ENCODE peak calls at places on chromosomes 3 and 15, in seven cellular contexts. One of them, this sample, is unnamed.

GRCh38 chr3:143565943-143566342 is 282.3 kb downstream of the SLC9A9 start:
- DNase-seq in ovary: no peak
- DNase-seq in IMR-90: no peak
- DNase-seq in HCT116: no peak
- DNase-seq in adrenal gland: no peak
- DNase-seq in A549: no peak
- DNase-seq in foreskin fibroblast: peak
- DNase-seq in this sample: no peak

GRCh38 chr3:51282931-51283330 is 102.2 kb upstream of the MANF start:
- DNase-seq in A549: no peak
- DNase-seq in adrenal gland: no peak
- DNase-seq in ovary: no peak
- DNase-seq in foreskin fibroblast: no peak
- DNase-seq in HCT116: no peak
- DNase-seq in IMR-90: peak
- DNase-seq in this sample: peak

GRCh38 chr3:47010050-47010712 is 30.7 kb downstream of the NBEAL2 start:
- DNase-seq in IMR-90: no peak
- DNase-seq in A549: no peak
- DNase-seq in adrenal gland: peak
- DNase-seq in foreskin fibroblast: no peak
- DNase-seq in ovary: peak
- DNase-seq in HCT116: no peak
- DNase-seq in this sample: no peak

GRCh38 chr3:172323894-172324590 is 124.2 kb downstream of the GHSR start:
- DNase-seq in HCT116: no peak
- DNase-seq in ovary: peak
- DNase-seq in IMR-90: peak
- DNase-seq in adrenal gland: peak
- DNase-seq in A549: no peak
- DNase-seq in foreskin fibroblast: peak
- DNase-seq in this sample: peak

GRCh38 chr15:65916664-65917406 is 47.5 kb downstream of the RAB11A start:
- DNase-seq in foreskin fibroblast: peak
- DNase-seq in ovary: peak
- DNase-seq in adrenal gland: peak
- DNase-seq in IMR-90: peak
- DNase-seq in HCT116: no peak
- DNase-seq in A549: peak
- DNase-seq in this sample: peak

GRCh38 chr15:40436892-40437753 is 3.6 kb upstream of the BAHD1 start:
- DNase-seq in ovary: no peak
- DNase-seq in IMR-90: no peak
- DNase-seq in foreskin fibroblast: no peak
- DNase-seq in adrenal gland: no peak
- DNase-seq in A549: no peak
- DNase-seq in HCT116: no peak
- DNase-seq in this sample: no peak

GRCh38 chr3:43028678-43029490 is 49.8 kb downstream of the GASK1A start:
- DNase-seq in ovary: no peak
- DNase-seq in A549: no peak
- DNase-seq in adrenal gland: peak
- DNase-seq in IMR-90: no peak
- DNase-seq in HCT116: no peak
- DNase-seq in foreskin fibroblast: peak
- DNase-seq in this sample: no peak

GRCh38 chr3:111210866-111211564 is 139.4 kb downstream of the NECTIN3 start:
- DNase-seq in ovary: no peak
- DNase-seq in IMR-90: peak
- DNase-seq in foreskin fibroblast: peak
- DNase-seq in HCT116: no peak
- DNase-seq in A549: no peak
- DNase-seq in adrenal gland: no peak
- DNase-seq in this sample: peak

GRCh38 chr3:11282250-11283125 is 10.3 kb downstream of the ATG7 start:
- DNase-seq in adrenal gland: peak
- DNase-seq in IMR-90: peak
- DNase-seq in A549: no peak
- DNase-seq in HCT116: no peak
- DNase-seq in ovary: peak
- DNase-seq in foreskin fibroblast: peak
- DNase-seq in this sample: peak

GRCh38 chr3:169701457-169701856 is 37.9 kb upstream of the MECOM start:
- DNase-seq in A549: no peak
- DNase-seq in HCT116: no peak
- DNase-seq in foreskin fibroblast: no peak
- DNase-seq in adrenal gland: no peak
- DNase-seq in IMR-90: no peak
- DNase-seq in ovary: no peak
- DNase-seq in this sample: no peak

GRCh38 chr15:54707805-54708752 is 488.7 kb downstream of the RSL24D1 start:
- DNase-seq in ovary: no peak
- DNase-seq in A549: no peak
- DNase-seq in foreskin fibroblast: no peak
- DNase-seq in HCT116: no peak
- DNase-seq in IMR-90: no peak
- DNase-seq in adrenal gland: no peak
- DNase-seq in this sample: no peak

GRCh38 chr15:52334491-52335160 is 39.0 kb upstream of the MYO5C start:
- DNase-seq in adrenal gland: no peak
- DNase-seq in foreskin fibroblast: peak
- DNase-seq in A549: no peak
- DNase-seq in IMR-90: peak
- DNase-seq in HCT116: no peak
- DNase-seq in ovary: no peak
- DNase-seq in this sample: no peak

GRCh38 chr3:72008226-72008996 is 223.5 kb upstream of the PROK2 start:
- DNase-seq in adrenal gland: no peak
- DNase-seq in ovary: no peak
- DNase-seq in A549: no peak
- DNase-seq in foreskin fibroblast: peak
- DNase-seq in IMR-90: peak
- DNase-seq in HCT116: no peak
- DNase-seq in this sample: no peak

GRCh38 chr15:70856884-70857546 is 3.1 kb upstream of the LARP6 start:
- DNase-seq in HCT116: peak
- DNase-seq in A549: no peak
- DNase-seq in IMR-90: peak
- DNase-seq in ovary: peak
- DNase-seq in adrenal gland: peak
- DNase-seq in foreskin fibroblast: peak
- DNase-seq in this sample: peak

GRCh38 chr3:124092811-124093210 is 100.9 kb upstream of the ROPN1 start:
- DNase-seq in IMR-90: peak
- DNase-seq in HCT116: no peak
- DNase-seq in A549: no peak
- DNase-seq in ovary: no peak
- DNase-seq in foreskin fibroblast: no peak
- DNase-seq in adrenal gland: no peak
- DNase-seq in this sample: no peak

GRCh38 chr15:29466292-29466691 is 196.7 kb upstream of the NSMCE3 start:
- DNase-seq in foreskin fibroblast: no peak
- DNase-seq in ovary: no peak
- DNase-seq in adrenal gland: no peak
- DNase-seq in A549: no peak
- DNase-seq in HCT116: no peak
- DNase-seq in IMR-90: no peak
- DNase-seq in this sample: no peak

GRCh38 chr3:159785276-159785675 is 203.4 kb upstream of the IL12A start:
- DNase-seq in IMR-90: peak
- DNase-seq in A549: no peak
- DNase-seq in ovary: no peak
- DNase-seq in HCT116: no peak
- DNase-seq in adrenal gland: no peak
- DNase-seq in foreskin fibroblast: peak
- DNase-seq in this sample: no peak

GRCh38 chr3:96449803-96450202 is 364.6 kb upstream of the EPHA6 start:
- DNase-seq in adrenal gland: no peak
- DNase-seq in A549: no peak
- DNase-seq in foreskin fibroblast: no peak
- DNase-seq in HCT116: no peak
- DNase-seq in ovary: no peak
- DNase-seq in IMR-90: no peak
- DNase-seq in this sample: no peak

GRCh38 chr3:186653079-186653710 is 12.6 kb upstream of the HRG start:
- DNase-seq in A549: no peak
- DNase-seq in foreskin fibroblast: no peak
- DNase-seq in HCT116: no peak
- DNase-seq in adrenal gland: no peak
- DNase-seq in ovary: no peak
- DNase-seq in IMR-90: no peak
- DNase-seq in this sample: no peak

GRCh38 chr3:186648851-186649250 is 8.7 kb downstream of the FETUB start:
- DNase-seq in HCT116: no peak
- DNase-seq in adrenal gland: no peak
- DNase-seq in A549: no peak
- DNase-seq in foreskin fibroblast: no peak
- DNase-seq in IMR-90: no peak
- DNase-seq in ovary: no peak
- DNase-seq in this sample: no peak

GRCh38 chr3:186651678-186652215 is 11.5 kb downstream of the FETUB start:
- DNase-seq in foreskin fibroblast: no peak
- DNase-seq in HCT116: no peak
- DNase-seq in A549: no peak
- DNase-seq in adrenal gland: no peak
- DNase-seq in IMR-90: no peak
- DNase-seq in ovary: no peak
- DNase-seq in this sample: no peak

GRCh38 chr3:186653984-186654383 is 11.8 kb upstream of the HRG start:
- DNase-seq in foreskin fibroblast: no peak
- DNase-seq in IMR-90: no peak
- DNase-seq in HCT116: peak
- DNase-seq in adrenal gland: no peak
- DNase-seq in A549: peak
- DNase-seq in ovary: no peak
- DNase-seq in this sample: no peak
- TF ChIP-seq CTCF in foreskin fibroblast: no peak
- TF ChIP-seq CTCF in IMR-90: no peak
- TF ChIP-seq CTCF in HCT116: peak
- TF ChIP-seq CTCF in adrenal gland: no peak
- TF ChIP-seq CTCF in A549: no peak
- TF ChIP-seq CTCF in ovary: no peak
- TF ChIP-seq CTCF in this sample: peak

DNA sequence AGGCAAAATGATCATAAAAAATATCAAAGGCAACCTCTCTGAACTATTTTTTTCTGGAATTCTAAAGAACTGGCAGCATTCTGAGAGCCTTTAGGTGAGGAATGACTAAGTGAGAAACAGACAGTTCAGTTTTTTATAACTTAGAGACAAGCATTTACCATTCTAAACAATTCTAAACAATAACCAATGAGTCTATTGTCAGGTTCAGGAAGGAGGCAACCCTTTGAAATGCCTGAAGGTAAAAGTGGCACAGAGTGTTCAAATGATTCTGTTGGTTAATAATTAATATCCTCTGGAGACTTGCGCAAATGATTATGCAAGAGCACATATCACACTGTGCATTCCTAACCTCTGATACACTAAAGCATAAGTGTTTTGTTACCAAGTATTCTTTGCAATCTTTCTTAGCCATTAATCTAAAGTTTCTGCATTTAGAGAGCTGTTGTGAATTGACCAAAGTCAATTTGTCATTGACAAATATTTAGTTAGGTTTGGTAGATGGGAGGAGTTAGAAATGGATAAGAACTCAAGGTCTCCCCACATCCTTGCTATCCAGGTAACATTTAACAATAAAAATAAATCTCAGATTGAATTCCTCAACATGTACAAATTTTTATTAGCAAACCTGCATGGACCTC is 9.2 kb upstream of the TGFBR2 start:
- DNase-seq in adrenal gland: no peak
- DNase-seq in ovary: no peak
- DNase-seq in HCT116: peak
- DNase-seq in IMR-90: peak
- DNase-seq in foreskin fibroblast: peak
- DNase-seq in A549: peak
- DNase-seq in this sample: peak
- H3K4me3 ChIP-seq in adrenal gland: no peak
- H3K4me3 ChIP-seq in ovary: no peak
- H3K4me3 ChIP-seq in HCT116: no peak
- H3K4me3 ChIP-seq in IMR-90: no peak
- H3K4me3 ChIP-seq in foreskin fibroblast: no peak
- H3K4me3 ChIP-seq in A549: no peak
- H3K4me3 ChIP-seq in this sample: no peak

GRCh38 chr15:89864958-89865739 is 28.6 kb downstream of the AP3S2 start:
- DNase-seq in adrenal gland: no peak
- DNase-seq in HCT116: no peak
- DNase-seq in A549: no peak
- DNase-seq in foreskin fibroblast: no peak
- DNase-seq in IMR-90: no peak
- DNase-seq in ovary: no peak
- DNase-seq in this sample: no peak
- TF ChIP-seq CTCF in adrenal gland: no peak
- TF ChIP-seq CTCF in HCT116: no peak
- TF ChIP-seq CTCF in A549: no peak
- TF ChIP-seq CTCF in foreskin fibroblast: no peak
- TF ChIP-seq CTCF in IMR-90: no peak
- TF ChIP-seq CTCF in ovary: no peak
- TF ChIP-seq CTCF in this sample: no peak

DNA sequence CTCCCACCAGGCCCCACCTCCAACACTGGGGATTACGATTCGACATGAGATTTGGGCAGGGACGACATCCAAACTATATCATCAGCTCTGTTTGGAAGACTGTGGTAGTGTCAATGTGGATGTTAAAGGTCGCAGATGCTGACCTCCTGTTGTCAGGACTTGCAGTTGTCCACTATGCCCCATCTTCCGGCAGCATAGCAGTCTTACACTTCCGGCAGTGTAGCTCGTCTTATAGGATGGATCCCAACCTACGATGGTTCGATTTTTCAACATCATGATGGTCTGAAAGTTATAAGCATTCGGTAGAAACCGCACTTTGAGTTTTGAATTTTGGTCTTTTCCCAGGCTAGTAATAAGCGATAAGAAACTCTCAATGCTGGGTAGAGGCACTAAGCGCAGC is 20.6 kb downstream of the CLRN1 start:
- DNase-seq in IMR-90: no peak
- DNase-seq in adrenal gland: no peak
- DNase-seq in HCT116: no peak
- DNase-seq in foreskin fibroblast: no peak
- DNase-seq in A549: no peak
- DNase-seq in ovary: no peak
- DNase-seq in this sample: no peak
- H3K4me3 ChIP-seq in IMR-90: no peak
- H3K4me3 ChIP-seq in adrenal gland: no peak
- H3K4me3 ChIP-seq in HCT116: no peak
- H3K4me3 ChIP-seq in foreskin fibroblast: no peak
- H3K4me3 ChIP-seq in A549: no peak
- H3K4me3 ChIP-seq in ovary: no peak
- H3K4me3 ChIP-seq in this sample: no peak